ENCODE peak calls at places on chromosomes 2 and 18, in seven cellular contexts. L, K, R, F, E, V and J are unnamed samples.

GRCh38 chr2:190785380-190785779 is 95.2 kb upstream of the GLS start:
- DNase-seq in V (no peak), F (no peak), L (no peak), E (no peak), R (no peak), K (no peak), J (no peak)

GRCh38 chr2:112767693-112768380 is 3.4 kb upstream of the CKAP2L start:
- DNase-seq in E (no peak), R (no peak), F (no peak), L (no peak), V (no peak), K (no peak), J (no peak)

GRCh38 chr2:178057179-178057578 is 15.4 kb downstream of the PDE11A start:
- DNase-seq in E (no peak), V (no peak), F (no peak), R (no peak), L (no peak), K (no peak), J (no peak)

GRCh38 chr2:149744845-149745244 is 157.3 kb upstream of the MMADHC start:
- DNase-seq in K (no peak), F (peak), E (peak), V (no peak), R (no peak), L (peak), J (no peak)

GRCh38 chr2:228615501-228615900 is 434.0 kb upstream of the SPHKAP start:
- DNase-seq in R (no peak), K (peak), E (no peak), V (no peak), F (no peak), L (no peak), J (no peak)

GRCh38 chr2:85913854-85914524 is 25.2 kb upstream of the ST3GAL5 start:
- DNase-seq in E (peak), L (peak), F (peak), R (peak), V (no peak), K (no peak), J (no peak)

GRCh38 chr2:16709769-16710168 is 44.1 kb upstream of the CYRIA start:
- DNase-seq in E (no peak), K (no peak), F (no peak), L (no peak), R (peak), V (no peak), J (no peak)

GRCh38 chr18:31206787-31207381 is 44.2 kb upstream of the DSC1 start:
- DNase-seq in R (peak), V (peak), F (peak), E (peak), L (no peak), K (peak), J (no peak)

GRCh38 chr2:20838016-20838415 is 15.1 kb upstream of the LDAH start:
- DNase-seq in R (no peak), F (no peak), L (no peak), V (no peak), K (no peak), E (no peak), J (no peak)

GRCh38 chr2:223957092-223957851 is at the start of gene MRPL44:
- DNase-seq in V (peak), E (peak), K (peak), L (peak), F (peak), R (peak), J (peak)

GRCh38 chr2:141605163-141605562 is 525.7 kb downstream of the LRP1B start:
- DNase-seq in L (no peak), R (no peak), F (no peak), E (no peak), K (no peak), V (no peak), J (no peak)

GRCh38 chr2:43086451-43087221 is 139.8 kb downstream of the ZFP36L2 start:
- DNase-seq in F (peak), K (peak), V (peak), E (peak), R (no peak), L (peak), J (peak)

GRCh38 chr2:169034256-169034655 is 3.1 kb upstream of the ABCB11 start:
- DNase-seq in K (peak), L (no peak), E (peak), V (no peak), R (peak), F (peak), J (no peak)

GRCh38 chr2:234661146-234661545 is 164.3 kb upstream of the ARL4C start:
- DNase-seq in F (no peak), K (no peak), L (no peak), V (no peak), R (no peak), E (no peak), J (no peak)

GRCh38 chr18:59453468-59453961 is 94.5 kb upstream of the LMAN1 start:
- DNase-seq in K (peak), R (no peak), L (no peak), F (no peak), E (no peak), V (no peak), J (no peak)

GRCh38 chr18:58310517-58310916 is 266.5 kb downstream of the NEDD4L start:
- DNase-seq in E (no peak), L (no peak), K (peak), R (no peak), F (no peak), V (peak), J (no peak)

GRCh38 chr2:54589340-54590215 is 133.5 kb downstream of the SPTBN1 start:
- DNase-seq in L (no peak), K (peak), R (peak), V (no peak), E (peak), F (no peak), J (no peak)

GRCh38 chr2:2328847-2329246 is 2.2 kb downstream of the MYT1L start:
- DNase-seq in L (no peak), F (no peak), E (peak), R (peak), V (no peak), K (peak), J (no peak)

GRCh38 chr2:190766581-190766980 is 114.0 kb upstream of the GLS start:
- DNase-seq in L (no peak), K (no peak), E (no peak), V (no peak), F (no peak), R (peak), J (no peak)

GRCh38 chr2:926896-927295 is 23.8 kb upstream of the SNTG2 start:
- DNase-seq in F (no peak), K (no peak), R (no peak), V (no peak), L (no peak), E (no peak), J (no peak)

GRCh38 chr18:63476666-63477065 is at the start of gene SERPINB5:
- DNase-seq in E (no peak), K (no peak), F (no peak), R (no peak), V (peak), L (no peak), J (no peak)

GRCh38 chr2:60963176-60963575 is 54.3 kb upstream of the PEX13 start:
- DNase-seq in L (no peak), V (no peak), F (no peak), R (no peak), E (no peak), K (no peak), J (no peak)

GRCh38 chr2:60962534-60962933 is 55.0 kb upstream of the PEX13 start:
- DNase-seq in R (no peak), V (no peak), L (no peak), K (no peak), F (no peak), E (no peak), J (no peak)

GRCh38 chr2:60964651-60965513 is 52.6 kb upstream of the PEX13 start:
- DNase-seq in L (no peak), R (peak), F (no peak), V (no peak), E (no peak), K (no peak), J (no peak)

GRCh38 chr2:60965514-60965815 is 52.1 kb upstream of the PEX13 start:
- DNase-seq in F (no peak), V (no peak), E (no peak), R (no peak), L (no peak), K (no peak), J (no peak)

DNA sequence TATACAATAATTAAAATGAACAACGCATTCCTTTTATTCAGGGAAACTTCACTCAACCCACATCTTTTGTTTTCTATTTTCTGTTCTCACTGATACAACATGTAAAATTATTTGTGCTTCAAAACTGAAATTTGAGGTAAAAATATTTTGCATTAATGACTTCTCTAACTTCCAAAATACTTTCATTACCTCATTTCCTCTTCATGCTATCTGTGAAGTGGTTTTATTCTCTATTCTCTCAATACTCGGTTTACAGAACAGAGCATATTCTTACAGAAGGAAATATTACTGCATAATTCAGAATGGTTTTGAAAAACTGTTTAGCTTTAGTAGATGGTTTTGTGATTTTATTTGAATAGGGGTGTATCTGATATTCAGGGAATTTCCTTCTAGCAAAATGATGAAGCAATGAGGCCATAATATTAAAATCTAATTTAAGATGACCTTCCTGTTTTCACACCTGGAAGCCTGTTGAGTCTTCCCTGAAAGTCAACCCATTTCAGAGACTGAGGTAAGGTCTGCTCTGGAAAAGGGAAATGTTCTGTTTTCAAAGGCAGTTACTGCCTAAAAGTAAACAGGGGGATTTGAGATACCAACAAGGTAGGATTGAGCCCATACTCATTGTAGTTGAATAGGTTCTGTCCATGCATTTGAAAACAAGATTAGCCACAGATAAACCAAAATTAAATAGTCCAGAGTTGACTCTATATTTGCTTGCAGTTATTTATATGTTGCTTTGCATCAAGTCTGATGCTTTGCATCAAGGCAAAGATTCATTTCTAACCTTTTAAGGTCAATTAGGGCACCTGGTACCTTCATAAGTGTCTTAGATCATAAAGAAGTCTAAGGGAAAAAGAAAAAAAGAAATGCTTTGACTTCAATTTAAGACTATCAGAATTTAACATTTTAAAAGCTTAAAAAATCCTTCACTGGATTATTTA is 50.8 kb upstream of the PEX13 start:
- DNase-seq in V (no peak), R (no peak), F (no peak), E (no peak), K (no peak), L (no peak), J (no peak)
- H3K4me3 ChIP-seq in V (no peak), R (no peak), F (no peak), E (no peak), K (no peak), L (no peak), J (no peak)

DNA sequence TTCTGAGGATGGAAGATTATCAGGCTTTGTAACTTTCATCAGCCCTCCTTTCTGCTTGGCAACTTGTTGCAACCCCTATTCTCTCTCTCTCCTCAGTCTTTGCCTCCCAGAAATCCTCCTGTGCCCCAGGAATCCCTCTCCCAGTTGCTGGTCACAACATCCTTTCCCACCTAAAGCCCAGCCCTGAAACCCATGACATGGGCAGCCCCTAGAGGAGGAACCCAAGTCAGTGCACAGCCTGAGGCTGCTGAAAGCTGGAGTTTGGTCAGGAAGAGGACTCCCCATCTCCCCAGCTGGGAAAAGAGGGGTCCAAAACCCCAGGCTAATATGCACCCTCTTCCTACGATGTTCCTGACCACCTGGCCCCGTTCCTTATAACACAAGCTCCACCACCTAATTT is 29.5 kb downstream of the PKDCC start:
- DNase-seq in F (no peak), R (no peak), V (no peak), K (no peak), E (no peak), L (no peak), J (no peak)
- TF ChIP-seq CTCF in F (no peak), R (peak), V (no peak), K (peak), E (peak), L (no peak), J (no peak)

GRCh38 chr2:189660803-189661147 is 484 bp upstream of the ASNSD1 start:
- DNase-seq in F (no peak), K (no peak), V (no peak), L (no peak), E (no peak), R (no peak), J (no peak)

GRCh38 chr2:189661148-189661956 is at the start of gene ASNSD1:
- DNase-seq in V (peak), R (peak), K (peak), L (peak), E (peak), F (peak), J (peak)

GRCh38 chr2:189661957-189662321 is 680 bp downstream of the ASNSD1 start:
- DNase-seq in K (no peak), R (peak), F (no peak), V (no peak), L (no peak), E (no peak), J (no peak)

GRCh38 chr2:189659734-189660133 is 1.5 kb upstream of the ASNSD1 start:
- DNase-seq in V (no peak), R (no peak), K (no peak), L (no peak), E (no peak), F (no peak), J (no peak)

GRCh38 chr2:189662674-189663226 is 1.5 kb downstream of the ASNSD1 start:
- DNase-seq in F (no peak), K (no peak), L (no peak), E (no peak), R (no peak), V (no peak), J (no peak)
- H3K4me3 ChIP-seq in F (peak), K (no peak), L (peak), E (peak), R (peak), V (peak), J (peak)

DNA sequence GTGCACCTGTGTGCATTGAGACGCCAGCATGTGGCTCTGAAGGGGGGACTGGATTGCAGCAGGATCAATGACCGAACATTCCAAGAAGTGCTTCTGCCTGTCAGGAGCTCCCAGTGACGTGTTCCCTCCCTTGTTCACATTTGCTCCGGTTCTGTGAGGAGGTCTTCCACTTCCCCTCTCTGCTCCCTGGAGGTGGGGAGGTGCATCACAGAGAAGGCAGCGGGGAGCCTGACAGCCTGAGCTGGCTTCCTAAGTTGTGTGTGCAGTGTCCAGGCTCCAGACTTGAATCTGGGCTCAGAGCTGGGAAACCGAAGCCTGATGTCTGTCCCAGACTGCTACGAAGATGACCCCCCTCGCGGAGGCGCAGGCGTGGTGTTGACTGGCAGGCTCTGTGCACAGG is 171.0 kb downstream of the KLHL29 start:
- DNase-seq in R (no peak), F (no peak), K (no peak), L (no peak), V (no peak), E (no peak), J (no peak)
- TF ChIP-seq CTCF in R (no peak), F (no peak), K (no peak), L (no peak), V (no peak), E (no peak), J (no peak)

GRCh38 chr2:218290316-218291261 is 1.7 kb downstream of the TMBIM1 start:
- DNase-seq in R (peak), L (no peak), F (no peak), K (no peak), V (no peak), E (no peak), J (no peak)
- H3K4me3 ChIP-seq in R (peak), L (peak), F (peak), K (peak), V (peak), E (peak), J (peak)

DNA sequence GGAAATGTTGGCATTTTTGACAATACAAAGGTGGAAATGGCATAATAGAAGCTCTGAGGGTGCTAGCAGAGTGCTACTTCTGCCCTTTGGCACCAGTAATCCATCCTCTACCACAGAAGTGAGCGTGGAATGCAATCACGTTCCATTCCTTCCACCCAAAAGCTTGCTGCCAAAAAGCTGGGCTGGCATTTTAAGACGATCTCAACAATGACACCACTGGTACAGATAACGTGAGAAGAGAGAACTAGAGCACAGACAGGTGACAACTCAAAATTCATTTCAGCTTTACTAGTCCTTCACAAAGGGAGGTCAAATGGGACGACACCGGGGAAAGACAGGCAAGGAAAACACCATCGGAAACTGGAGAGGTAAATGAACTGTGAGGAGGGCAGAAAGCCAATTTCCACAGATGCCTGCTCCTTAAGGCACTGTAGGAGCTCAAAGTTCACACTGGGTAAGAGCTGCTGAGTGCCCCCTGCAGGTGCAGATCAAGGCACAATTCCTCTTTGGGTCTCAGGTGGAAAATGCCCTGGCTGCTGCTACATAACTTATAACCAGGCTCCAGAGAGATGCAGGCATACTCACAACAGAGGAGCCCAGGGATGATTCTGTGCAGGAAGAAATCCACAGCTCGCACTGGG is 50.7 kb upstream of the RNU4ATAC start:
- DNase-seq in K (peak), L (no peak), V (no peak), R (peak), F (peak), E (peak), J (no peak)
- TF ChIP-seq CTCF in K (peak), L (no peak), V (no peak), R (peak), F (no peak), E (peak), J (peak)

DNA sequence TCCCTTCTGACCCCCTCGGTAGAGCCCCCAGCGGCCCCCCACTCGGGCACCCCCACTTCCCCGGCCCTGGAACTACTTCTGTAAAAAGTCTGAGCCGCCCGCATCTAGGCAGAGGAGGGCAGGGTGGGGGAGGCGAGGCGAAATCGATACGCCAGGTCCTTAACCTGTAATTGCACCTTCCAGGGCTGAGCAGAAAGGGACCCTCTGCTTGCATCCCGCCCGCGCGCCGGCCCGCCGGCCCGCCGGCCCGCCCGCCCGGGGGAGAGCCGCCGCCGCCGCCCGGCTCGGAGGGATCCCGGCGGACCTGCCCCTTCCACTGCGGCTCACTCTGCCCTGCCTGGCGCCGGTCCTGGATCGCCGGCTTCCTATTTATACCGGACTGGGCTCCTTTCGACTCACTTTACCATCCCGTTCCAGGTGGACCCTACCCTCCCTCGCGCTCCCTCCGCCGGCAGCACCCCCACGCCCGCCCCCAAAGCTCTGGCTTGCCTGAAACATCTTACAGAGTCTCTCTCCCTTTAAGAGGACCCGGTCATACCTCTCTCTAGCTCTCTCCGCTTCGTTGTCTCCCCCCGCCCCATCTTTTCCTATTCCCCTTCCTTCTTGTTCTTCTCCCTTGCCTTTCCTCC is 838 bp downstream of the KLHL14 start:
- DNase-seq in K (peak), E (no peak), L (no peak), V (no peak), F (no peak), R (no peak), J (no peak)
- H3K4me3 ChIP-seq in K (peak), E (no peak), L (no peak), V (peak), F (peak), R (no peak), J (peak)